ENCODE peak calls at places on chromosomes 13 and 19, in four cellular contexts. X is lung, K is BJ, V is bronchial epithelial cell. Y is an unnamed sample.

GRCh38 chr19:996051-996838 is 4.0 kb upstream of the GRIN3B start:
- DNase-seq in X (no peak), K (no peak), V (peak), Y (no peak)

GRCh38 chr19:1851581-1852293 is 3.5 kb upstream of the REXO1 start:
- DNase-seq in X (no peak), K (no peak), V (no peak), Y (no peak)

GRCh38 chr19:16702123-16702522 is 17.5 kb upstream of the NWD1 start:
- DNase-seq in X (peak), K (peak), V (peak), Y (peak)

GRCh38 chr19:18253716-18254115 is 20.5 kb downstream of the IQCN start:
- DNase-seq in X (peak), K (no peak), V (peak), Y (no peak)

GRCh38 chr13:43196750-43197149 is 173.4 kb downstream of the DNAJC15 start:
- DNase-seq in X (no peak), K (no peak), V (no peak), Y (no peak)

GRCh38 chr13:92494915-92495314 is 731.7 kb upstream of the GPC6 start:
- DNase-seq in X (no peak), K (no peak), V (no peak), Y (no peak)

GRCh38 chr19:46970815-46971214 is 48.8 kb upstream of the NPAS1 start:
- DNase-seq in X (no peak), K (peak), V (no peak), Y (peak)

GRCh38 chr19:34603003-34603402 is 74.0 kb downstream of the SCGB2B2 start:
- DNase-seq in X (no peak), K (no peak), V (no peak), Y (no peak)

GRCh38 chr13:23547000-23547590 is 23.1 kb upstream of the TNFRSF19 start:
- DNase-seq in X (no peak), K (no peak), V (no peak), Y (no peak)

GRCh38 chr19:41969196-41969595 is 10.1 kb upstream of the RABAC1 start:
- DNase-seq in X (no peak), K (no peak), V (no peak), Y (no peak)

GRCh38 chr19:39483141-39483540 is 2.5 kb downstream of the TIMM50 start:
- DNase-seq in X (no peak), K (no peak), V (no peak), Y (no peak)

GRCh38 chr13:45367995-45368394 is 27.0 kb upstream of the TPT1 start:
- DNase-seq in X (no peak), K (no peak), V (peak), Y (no peak)

GRCh38 chr13:108463365-108463764 is 166.0 kb upstream of the MYO16 start:
- DNase-seq in X (no peak), K (no peak), V (peak), Y (peak)

GRCh38 chr13:73754727-73755292 is 379.4 kb downstream of the KLF12 start:
- DNase-seq in X (no peak), K (no peak), V (peak), Y (peak)

GRCh38 chr13:59088716-59089115 is 1075.0 kb downstream of the DIAPH3 start:
- DNase-seq in X (no peak), K (no peak), V (no peak), Y (no peak)

GRCh38 chr19:28377077-28377476 is 835.9 kb downstream of the UQCRFS1 start:
- DNase-seq in X (no peak), K (no peak), V (no peak), Y (no peak)
- TF ChIP-seq CTCF in X (no peak), K (no peak), V (no peak), Y (no peak)

DNA sequence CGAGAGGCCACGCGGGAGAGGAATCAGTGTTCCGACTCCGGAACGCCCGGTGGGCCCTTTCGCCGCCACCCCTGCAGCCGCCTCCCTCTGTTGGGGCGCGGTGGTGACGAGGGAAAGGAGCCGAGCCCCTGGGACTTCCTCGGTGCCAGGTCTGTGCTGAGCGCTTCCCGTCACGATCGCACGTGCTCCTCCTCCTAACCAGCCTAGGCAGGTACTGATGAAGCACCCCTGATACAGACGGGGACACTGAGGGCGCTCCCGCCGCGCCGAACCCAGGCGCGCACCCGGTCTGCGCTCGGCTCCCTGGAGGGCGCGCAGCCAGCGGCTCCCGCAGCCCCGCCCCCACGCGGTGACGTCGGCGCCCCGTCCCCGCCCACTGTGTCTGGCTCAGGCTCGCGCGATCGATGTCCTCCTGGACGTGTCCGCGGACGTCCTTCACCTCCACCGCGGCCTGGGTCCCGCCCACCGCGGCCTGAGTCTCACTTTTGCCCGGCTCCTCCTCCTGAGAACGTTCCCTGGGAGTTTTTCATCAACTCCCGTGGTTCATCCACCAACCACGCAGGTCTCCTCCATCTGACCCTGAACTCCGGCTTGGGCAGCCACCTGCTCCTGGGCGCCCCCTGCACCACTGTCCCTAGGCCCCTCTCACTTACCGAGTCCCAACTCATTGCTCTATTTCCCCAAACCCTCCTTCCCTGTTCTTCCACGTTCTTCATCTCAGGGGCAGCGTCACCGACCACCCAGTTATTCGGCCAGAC is 2.6 kb upstream of the KLK15 start:
- DNase-seq in X (peak), K (no peak), V (peak), Y (no peak)
- TF ChIP-seq CTCF in X (no peak), K (no peak), V (no peak), Y (no peak)

GRCh38 chr13:34076319-34076718 is 258.4 kb downstream of the RFC3 start:
- DNase-seq in X (no peak), K (peak), V (no peak), Y (no peak)

GRCh38 chr13:34078334-34078999 is 260.5 kb downstream of the RFC3 start:
- DNase-seq in X (no peak), K (no peak), V (no peak), Y (no peak)

GRCh38 chr13:34076943-34077703 is 259.2 kb downstream of the RFC3 start:
- DNase-seq in X (no peak), K (peak), V (peak), Y (peak)
- TF ChIP-seq CTCF in X (no peak), K (peak), V (peak), Y (peak)

GRCh38 chr19:48445606-48446481 is at the start of gene GRWD1:
- DNase-seq in X (peak), K (peak), V (peak), Y (peak)
- TF ChIP-seq CTCF in X (no peak), K (peak), V (no peak), Y (peak)

DNA sequence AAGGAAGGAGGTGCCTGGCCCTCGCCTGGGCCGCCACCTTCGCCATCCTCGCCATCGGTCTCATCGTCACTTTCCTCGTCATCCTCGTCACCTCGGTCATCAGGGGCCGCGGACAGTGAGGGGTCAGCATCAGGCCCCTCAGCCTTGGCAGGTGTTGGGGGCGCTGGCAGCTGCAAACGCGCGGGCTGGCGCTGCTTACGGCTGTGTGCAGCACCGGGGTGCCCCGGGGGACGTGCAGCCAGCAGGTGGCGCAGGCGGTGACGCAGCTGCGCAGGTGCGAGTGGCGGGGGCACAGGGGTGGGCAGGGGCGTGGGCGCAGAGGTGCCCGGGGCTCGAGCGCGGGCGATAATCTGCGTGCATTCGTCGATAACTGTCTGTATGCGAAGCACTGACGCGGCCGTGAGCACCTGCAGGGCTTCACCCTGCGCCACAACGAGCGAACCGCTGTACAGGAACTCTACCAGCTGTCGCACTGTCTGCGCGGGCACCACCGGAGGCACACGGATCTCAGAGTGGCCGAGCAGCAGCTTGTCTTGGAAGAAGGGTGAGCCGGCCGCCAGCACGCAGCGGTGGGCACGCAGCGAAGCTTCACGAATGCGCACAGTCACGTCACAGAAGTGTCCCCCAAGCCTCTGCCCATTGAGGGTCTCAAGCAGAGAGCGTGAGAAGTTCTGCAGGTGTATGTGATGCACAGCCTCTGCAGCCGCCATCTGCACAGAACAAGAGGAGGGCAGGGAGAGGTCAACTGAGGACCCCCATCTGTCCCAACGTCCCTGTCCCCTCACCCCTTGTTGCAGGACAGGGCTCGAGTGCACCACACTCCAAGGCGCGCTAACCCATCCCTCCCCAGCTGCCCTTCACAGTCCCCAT is 2.4 kb downstream of the ZBTB45 start:
- DNase-seq in X (no peak), K (no peak), V (no peak), Y (no peak)
- TF ChIP-seq CTCF in X (no peak), K (no peak), V (no peak), Y (no peak)

DNA sequence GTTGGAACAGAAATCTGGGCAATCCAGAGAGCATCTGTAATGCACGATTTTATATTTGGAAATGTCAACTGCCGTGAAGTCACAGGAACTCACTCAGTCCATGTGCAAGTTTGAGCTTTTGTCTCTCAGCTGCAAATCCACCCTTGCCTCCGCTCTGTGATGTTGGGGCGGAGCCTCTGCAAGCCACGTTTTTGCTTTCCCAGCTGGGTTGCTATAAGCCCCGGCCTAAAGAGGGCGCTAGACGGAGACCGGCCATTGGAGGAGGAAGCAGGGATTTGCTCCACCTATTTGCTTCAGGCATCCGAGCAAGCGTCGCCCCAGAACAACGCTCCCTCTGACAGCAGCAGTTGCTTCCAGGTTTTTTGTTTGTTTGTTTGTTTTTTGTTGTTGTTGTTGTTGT is 56.2 kb downstream of the TRPM4 start:
- DNase-seq in X (no peak), K (no peak), V (no peak), Y (no peak)
- TF ChIP-seq CTCF in X (no peak), K (peak), V (no peak), Y (no peak)